ENCODE peak calls at places on chromosomes 13 and 19, in five cellular contexts. One of them, this sample, is unnamed.

GRCh38 chr13:54433511-54434206 is 1405.0 kb downstream of the OLFM4 start:
- DNase-seq in lung microvascular endothelial cell: no peak
- DNase-seq in ecto neural progenitor cell: no peak
- DNase-seq in fibroblast of pulmonary artery: no peak
- DNase-seq in GM12891: no peak
- DNase-seq in this sample: no peak

GRCh38 chr19:15640294-15640903 is at the start of gene CYP4F3:
- DNase-seq in lung microvascular endothelial cell: no peak
- DNase-seq in ecto neural progenitor cell: no peak
- DNase-seq in fibroblast of pulmonary artery: no peak
- DNase-seq in GM12891: no peak
- DNase-seq in this sample: no peak

GRCh38 chr13:24716446-24716845 is 36.2 kb downstream of the ATP12A start:
- DNase-seq in lung microvascular endothelial cell: no peak
- DNase-seq in ecto neural progenitor cell: no peak
- DNase-seq in fibroblast of pulmonary artery: no peak
- DNase-seq in GM12891: no peak
- DNase-seq in this sample: no peak

GRCh38 chr19:35213678-35214632 is 14.6 kb downstream of the FAM187B start:
- DNase-seq in lung microvascular endothelial cell: peak; percentile 98
- DNase-seq in ecto neural progenitor cell: no peak
- DNase-seq in fibroblast of pulmonary artery: peak; percentile 96
- DNase-seq in GM12891: no peak
- DNase-seq in this sample: no peak

GRCh38 chr19:3276341-3276799 is 51.9 kb downstream of the CELF5 start:
- DNase-seq in lung microvascular endothelial cell: no peak
- DNase-seq in ecto neural progenitor cell: peak; percentile 91
- DNase-seq in fibroblast of pulmonary artery: no peak
- DNase-seq in GM12891: peak; percentile 49
- DNase-seq in this sample: peak; percentile 66

GRCh38 chr13:46951516-46951915 is 54.7 kb upstream of the HTR2A start:
- DNase-seq in lung microvascular endothelial cell: no peak
- DNase-seq in ecto neural progenitor cell: no peak
- DNase-seq in fibroblast of pulmonary artery: no peak
- DNase-seq in GM12891: no peak
- DNase-seq in this sample: no peak

GRCh38 chr19:10812902-10813404 is 23.1 kb downstream of the TMED1 start:
- DNase-seq in lung microvascular endothelial cell: peak; percentile 93
- DNase-seq in ecto neural progenitor cell: no peak
- DNase-seq in fibroblast of pulmonary artery: peak; percentile 94
- DNase-seq in GM12891: no peak
- DNase-seq in this sample: no peak

GRCh38 chr13:79491715-79492114 is 10.8 kb downstream of the NDFIP2 start:
- DNase-seq in lung microvascular endothelial cell: no peak
- DNase-seq in ecto neural progenitor cell: no peak
- DNase-seq in fibroblast of pulmonary artery: peak; percentile 70
- DNase-seq in GM12891: no peak
- DNase-seq in this sample: no peak

GRCh38 chr13:109400192-109400591 is 386.2 kb downstream of the IRS2 start:
- DNase-seq in lung microvascular endothelial cell: peak; percentile 44
- DNase-seq in ecto neural progenitor cell: no peak
- DNase-seq in fibroblast of pulmonary artery: peak; percentile 18
- DNase-seq in GM12891: no peak
- DNase-seq in this sample: no peak

GRCh38 chr13:80126382-80127068 is 214.4 kb downstream of the SPRY2 start:
- DNase-seq in lung microvascular endothelial cell: peak; percentile 2
- DNase-seq in ecto neural progenitor cell: no peak
- DNase-seq in fibroblast of pulmonary artery: no peak
- DNase-seq in GM12891: no peak
- DNase-seq in this sample: no peak

GRCh38 chr19:10295305-10295846 is 5.6 kb downstream of the ICAM5 start:
- DNase-seq in lung microvascular endothelial cell: no peak
- DNase-seq in ecto neural progenitor cell: peak; percentile 65
- DNase-seq in fibroblast of pulmonary artery: no peak
- DNase-seq in GM12891: peak; percentile 87
- DNase-seq in this sample: peak; percentile 39

GRCh38 chr19:39971380-39971841 is 446 bp downstream of the PSMC4 start:
- DNase-seq in lung microvascular endothelial cell: peak; percentile 32
- DNase-seq in ecto neural progenitor cell: no peak
- DNase-seq in fibroblast of pulmonary artery: no peak
- DNase-seq in GM12891: no peak
- DNase-seq in this sample: no peak

GRCh38 chr13:39484506-39485313 is 118.3 kb downstream of the LHFPL6 start:
- DNase-seq in lung microvascular endothelial cell: peak; percentile 54
- DNase-seq in ecto neural progenitor cell: no peak
- DNase-seq in fibroblast of pulmonary artery: peak; percentile 70
- DNase-seq in GM12891: no peak
- DNase-seq in this sample: no peak

GRCh38 chr19:34044011-34044410 is 128.3 kb upstream of the LSM14A start:
- DNase-seq in lung microvascular endothelial cell: no peak
- DNase-seq in ecto neural progenitor cell: no peak
- DNase-seq in fibroblast of pulmonary artery: no peak
- DNase-seq in GM12891: no peak
- DNase-seq in this sample: no peak

This sample was measured in glutamatergic neuron.